ENCODE peak calls at places on chromosomes 3 and 15, in four cellular contexts. B is HCT116, W is GM12878, M is A549. P is an unnamed sample.

GRCh38 chr15:80966431-80967197 is 23.0 kb downstream of the MESD start:
- DNase-seq in B (no peak), W (no peak), M (no peak), P (no peak)

GRCh38 chr15:80595391-80595790 is 99.7 kb upstream of the ABHD17C start:
- DNase-seq in B (no peak), W (no peak), M (no peak), P (peak; percentile 38)

GRCh38 chr3:181330257-181330656 is 340.7 kb upstream of the DNAJC19 start:
- DNase-seq in B (no peak), W (no peak), M (no peak), P (no peak)

GRCh38 chr3:62653806-62654205 is 221.4 kb downstream of the CADPS start:
- DNase-seq in B (no peak), W (no peak), M (no peak), P (no peak)

GRCh38 chr3:135736740-135737139 is 228.8 kb upstream of the PPP2R3A start:
- DNase-seq in B (peak; percentile 28), W (no peak), M (no peak), P (peak; percentile 5)

GRCh38 chr3:160130950-160131349 is 94.3 kb upstream of the C3orf80 start:
- DNase-seq in B (no peak), W (no peak), M (no peak), P (peak; percentile 76)

GRCh38 chr3:52530918-52531635 is 2.6 kb downstream of the NT5DC2 start:
- DNase-seq in B (no peak), W (no peak), M (no peak), P (no peak)

GRCh38 chr3:73056365-73057150 is 4.9 kb upstream of the EBLN2 start:
- DNase-seq in B (peak; percentile 32), W (no peak), M (peak; percentile 12), P (peak; percentile 62)

GRCh38 chr3:111713833-111714232 is 118.7 kb upstream of the ZBED2 start:
- DNase-seq in B (no peak), W (no peak), M (no peak), P (no peak)

GRCh38 chr3:127395663-127396320 is 107.9 kb upstream of the PRR20G start:
- DNase-seq in B (no peak), W (no peak), M (no peak), P (no peak)

GRCh38 chr15:77599899-77600298 is 32.8 kb downstream of the LINGO1 start:
- DNase-seq in B (peak; percentile 61), W (no peak), M (peak; percentile 49), P (peak; percentile 22)

GRCh38 chr3:136787226-136787793 is 31.6 kb upstream of the SLC35G2 start:
- DNase-seq in B (no peak), W (no peak), M (no peak), P (peak; percentile 45)

GRCh38 chr15:83030021-83030420 is 18.6 kb upstream of the C15orf40 start:
- DNase-seq in B (peak; percentile 19), W (no peak), M (no peak), P (peak; percentile 29)

GRCh38 chr15:75031773-75032302 is 8.4 kb downstream of the PPCDC start:
- DNase-seq in B (no peak), W (no peak), M (no peak), P (no peak)

GRCh38 chr3:13194285-13195209 is 121.3 kb upstream of the IQSEC1 start:
- DNase-seq in B (no peak), W (no peak), M (no peak), P (no peak)

GRCh38 chr15:94041731-94042130 is 189.6 kb upstream of the MCTP2 start:
- DNase-seq in B (no peak), W (no peak), M (no peak), P (no peak)

GRCh38 chr3:123287962-123288302 is 86.2 kb downstream of the SEC22A start:
- DNase-seq in B (no peak), W (no peak), M (no peak), P (no peak)

GRCh38 chr3:98763076-98763475 is at the start of gene ST3GAL6:
- DNase-seq in B (no peak), W (no peak), M (no peak), P (peak; percentile 42)

GRCh38 chr15:50003786-50004334 is 115.2 kb downstream of the ATP8B4 start:
- DNase-seq in B (peak; percentile 80), W (peak; percentile 37), M (peak; percentile 92), P (peak; percentile 87)

GRCh38 chr3:171374260-171374659 is 85.9 kb downstream of the TNIK start:
- DNase-seq in B (no peak), W (no peak), M (no peak), P (peak; percentile 46)

GRCh38 chr3:30551266-30551665 is 55.1 kb upstream of the TGFBR2 start:
- DNase-seq in B (no peak), W (no peak), M (no peak), P (no peak)

GRCh38 chr3:65005481-65005880 is 317.7 kb upstream of the ADAMTS9 start:
- DNase-seq in B (no peak), W (no peak), M (no peak), P (peak; percentile 3)

GRCh38 chr3:101813817-101814440 is 34.9 kb downstream of the NXPE3 start:
- DNase-seq in B (peak; percentile 7), W (no peak), M (peak; percentile 20), P (peak; percentile 54)

GRCh38 chr3:190579514-190580137 is 65.7 kb downstream of the IL1RAP start:
- DNase-seq in B (no peak), W (no peak), M (no peak), P (no peak)

GRCh38 chr3:48474619-48475018 is 28.1 kb downstream of the ATRIP start:
- DNase-seq in B (no peak), W (no peak), M (no peak), P (no peak)

GRCh38 chr3:188153498-188153948 is 434 bp upstream of the LPP start:
- DNase-seq in B (peak; percentile 75), W (no peak), M (peak; percentile 84), P (peak; percentile 97)

GRCh38 chr15:60379466-60380274 is 18.1 kb downstream of the ANXA2 start:
- DNase-seq in B (peak; percentile 81), W (no peak), M (no peak), P (peak; percentile 98)

GRCh38 chr3:111980716-111981456 is 2.1 kb downstream of the ABHD10 start:
- DNase-seq in B (no peak), W (no peak), M (no peak), P (no peak)

GRCh38 chr3:127049390-127049789 is 66.5 kb downstream of the PLXNA1 start:
- DNase-seq in B (no peak), W (no peak), M (no peak), P (no peak)

GRCh38 chr3:55686720-55687254 is 199.7 kb upstream of the WNT5A start:
- DNase-seq in B (no peak), W (no peak), M (no peak), P (peak; percentile 92)

DNA sequence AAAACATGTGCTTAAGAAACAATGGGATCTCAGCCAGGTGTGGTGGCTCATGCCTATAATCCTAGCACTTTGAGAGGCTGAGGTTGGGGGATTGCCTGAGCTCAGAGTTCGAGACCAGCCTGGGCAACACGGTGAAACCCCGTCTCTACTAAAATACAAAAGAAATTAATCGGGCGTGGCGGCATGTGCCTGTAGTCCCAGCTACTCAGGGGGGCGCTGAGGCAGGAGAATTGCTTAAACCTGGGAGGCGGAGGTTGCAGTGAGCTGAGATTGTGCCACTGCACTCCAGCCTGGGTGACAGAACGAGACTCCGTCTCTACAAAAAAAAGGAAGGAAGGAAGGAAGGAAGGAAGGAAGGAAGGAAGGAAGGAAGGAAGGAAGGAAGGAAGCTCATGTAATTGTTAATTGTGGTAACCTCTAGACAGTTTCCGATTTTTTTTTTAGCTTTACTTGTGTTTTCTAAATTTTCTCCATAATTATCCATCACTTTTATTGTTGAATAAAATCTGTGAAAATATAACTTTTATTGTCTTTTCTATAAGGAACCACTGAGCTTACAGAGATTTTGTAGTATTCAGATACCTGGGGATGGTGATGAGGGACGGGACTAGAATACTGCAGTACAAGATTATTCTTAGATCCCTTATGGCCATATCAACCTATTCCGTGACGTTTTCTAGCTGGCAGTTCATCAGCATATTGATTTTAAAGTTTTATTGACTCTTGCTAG is 506.9 kb downstream of the NR2F2 start:
- DNase-seq in B (no peak), W (no peak), M (no peak), P (no peak)
- TF ChIP-seq RAD21 in B (no peak), W (no peak), M (no peak), P (no peak)

DNA sequence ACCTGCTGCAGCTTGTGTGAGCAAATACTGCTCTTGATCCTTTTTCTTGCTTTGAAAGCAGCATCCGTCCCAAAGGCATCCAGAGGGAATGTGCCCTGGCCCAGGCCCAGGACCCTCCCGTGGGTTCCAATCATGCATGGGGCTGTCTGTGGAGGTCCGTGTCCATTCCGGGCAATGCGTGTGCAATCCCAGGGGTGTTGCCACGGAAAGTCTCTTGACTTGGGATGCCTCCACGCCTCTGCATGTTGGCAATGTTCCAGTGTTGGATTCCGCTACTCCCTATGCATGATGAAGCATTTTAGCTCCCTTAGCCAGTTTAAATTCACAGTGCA is 105.7 kb downstream of the SNRPN start:
- DNase-seq in B (no peak), W (no peak), M (no peak), P (no peak)
- H3K4me3 ChIP-seq in B (no peak overlapping the region), W (no peak overlapping the region), M (no peak overlapping the region), P (no peak overlapping the region)

GRCh38 chr15:73686781-73687256 is 2.6 kb downstream of the CD276 start:
- DNase-seq in B (no peak), W (no peak), M (peak; percentile 19), P (peak; percentile 97)

GRCh38 chr15:73685561-73685960 is 1.4 kb downstream of the CD276 start:
- DNase-seq in B (no peak), W (no peak), M (no peak), P (peak; percentile 20)

GRCh38 chr15:73685981-73686380 is 1.8 kb downstream of the CD276 start:
- DNase-seq in B (no peak), W (no peak), M (no peak), P (no peak)

GRCh38 chr15:73691398-73691797 is 7.2 kb downstream of the CD276 start:
- DNase-seq in B (no peak), W (no peak), M (no peak), P (peak; percentile 77)

DNA sequence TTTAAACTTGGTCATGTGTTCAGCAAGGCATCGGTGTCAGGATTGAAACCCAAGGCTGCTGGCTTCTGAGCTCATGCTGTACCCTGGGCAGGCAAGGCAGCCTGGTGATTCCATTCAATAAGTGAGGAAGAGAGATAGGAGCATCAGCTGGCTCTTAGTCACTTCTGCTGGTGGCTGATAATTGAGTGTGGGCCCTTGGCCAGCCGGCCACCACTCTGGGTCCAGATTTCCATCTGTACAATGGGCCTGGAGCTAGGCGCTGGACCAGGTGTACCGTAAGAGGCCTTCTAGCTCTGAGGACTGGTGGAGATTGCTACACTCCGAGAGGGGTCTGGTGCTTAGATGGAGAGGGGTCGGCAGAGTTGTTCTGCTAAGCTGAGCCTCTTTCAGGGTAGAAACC is 4.3 kb downstream of the CD276 start:
- DNase-seq in B (no peak), W (no peak), M (no peak), P (peak; percentile 52)
- TF ChIP-seq CEBPB in B (no peak), W (no peak), M (no peak), P (no peak)

DNA sequence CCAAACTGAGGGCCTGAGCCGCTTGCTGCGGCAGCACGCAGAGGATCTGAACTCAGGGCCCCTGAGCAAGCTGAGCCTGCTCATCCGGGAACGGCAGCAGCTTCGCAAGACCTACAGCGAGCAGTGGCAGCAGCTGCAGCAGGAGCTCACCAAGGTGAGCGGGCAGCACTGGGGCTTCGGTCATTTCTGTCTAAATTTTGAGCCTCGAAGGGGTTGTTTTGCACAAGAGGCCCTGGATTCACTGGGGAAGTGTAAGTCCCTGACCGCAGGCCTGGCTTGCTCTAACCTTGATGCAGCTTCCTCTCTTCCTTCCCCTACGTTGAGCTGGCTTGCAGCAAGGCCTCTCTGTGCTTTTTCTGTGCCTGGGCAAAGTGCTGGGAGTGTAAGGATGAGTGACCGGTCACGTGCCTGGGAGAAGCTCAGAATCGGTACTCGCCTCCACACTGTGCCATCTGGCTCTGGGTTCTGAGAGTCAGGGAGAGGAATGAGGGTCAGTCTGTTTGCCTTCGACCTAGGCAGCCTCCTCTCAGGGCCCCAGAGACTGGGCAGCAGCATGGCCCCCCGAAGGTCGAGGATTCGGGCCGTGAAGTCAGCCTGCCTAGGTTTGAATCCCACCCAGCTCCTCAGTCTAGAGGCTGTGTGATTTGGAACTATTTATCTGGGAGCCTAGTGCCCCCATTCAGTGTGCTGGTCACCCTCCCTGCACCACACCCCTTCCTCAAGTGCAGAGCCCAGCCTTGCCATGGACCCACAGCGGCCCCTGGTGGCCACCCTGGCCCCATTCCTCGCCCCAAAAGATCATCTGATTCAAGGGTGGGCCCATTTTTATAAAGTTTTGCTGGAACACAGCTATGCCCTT is 1.4 kb downstream of the FES start:
- DNase-seq in B (no peak), W (no peak), M (no peak), P (peak; percentile 51)
- TF ChIP-seq RAD21 in B (peak; percentile 99), W (peak; percentile 99), M (peak; percentile 100), P (peak; percentile 98)

P was measured in IMR-90.